ENCODE peak calls at places on chromosomes 13 and 19, in five cellular contexts. One of them, this sample, is unnamed.

GRCh38 chr19:13051581-13052165 is 51.0 kb downstream of the LYL1 start:
- DNase-seq in neural progenitor cell: peak; percentile 99
- DNase-seq in GM23248: peak; percentile 48
- DNase-seq in thoracic aorta: no peak
- DNase-seq in left lung: peak; percentile 83
- DNase-seq in this sample: peak; percentile 34

GRCh38 chr13:109151696-109152095 is 522.3 kb downstream of the MYO16 start:
- DNase-seq in neural progenitor cell: no peak
- DNase-seq in GM23248: no peak
- DNase-seq in thoracic aorta: no peak
- DNase-seq in left lung: no peak
- DNase-seq in this sample: no peak

GRCh38 chr13:40993987-40994386 is 25.1 kb downstream of the ELF1 start:
- DNase-seq in neural progenitor cell: no peak
- DNase-seq in GM23248: no peak
- DNase-seq in thoracic aorta: no peak
- DNase-seq in left lung: no peak
- DNase-seq in this sample: no peak

GRCh38 chr19:14048439-14049153 is 13.3 kb downstream of the PALM3 start:
- DNase-seq in neural progenitor cell: peak; percentile 56
- DNase-seq in GM23248: peak; percentile 48
- DNase-seq in thoracic aorta: no peak
- DNase-seq in left lung: no peak
- DNase-seq in this sample: peak; percentile 49

GRCh38 chr13:49214917-49215376 is 5.2 kb upstream of the MLNR start:
- DNase-seq in neural progenitor cell: no peak
- DNase-seq in GM23248: peak; percentile 24
- DNase-seq in thoracic aorta: no peak
- DNase-seq in left lung: peak; percentile 68
- DNase-seq in this sample: no peak

GRCh38 chr13:50509771-50510441 is 333.6 kb downstream of the DLEU7 start:
- DNase-seq in neural progenitor cell: no peak
- DNase-seq in GM23248: peak; percentile 27
- DNase-seq in thoracic aorta: no peak
- DNase-seq in left lung: no peak
- DNase-seq in this sample: no peak

GRCh38 chr19:17948967-17949930 is 16.4 kb downstream of the CCDC124 start:
- DNase-seq in neural progenitor cell: peak; percentile 43
- DNase-seq in GM23248: no peak
- DNase-seq in thoracic aorta: no peak
- DNase-seq in left lung: no peak
- DNase-seq in this sample: no peak

GRCh38 chr13:45339867-45340266 is 1.1 kb downstream of the TPT1 start:
- DNase-seq in neural progenitor cell: no peak
- DNase-seq in GM23248: peak; percentile 20
- DNase-seq in thoracic aorta: no peak
- DNase-seq in left lung: no peak
- DNase-seq in this sample: no peak

GRCh38 chr13:93730780-93731179 is 504.2 kb downstream of the GPC6 start:
- DNase-seq in neural progenitor cell: no peak
- DNase-seq in GM23248: no peak
- DNase-seq in thoracic aorta: no peak
- DNase-seq in left lung: no peak
- DNase-seq in this sample: peak; percentile 35

GRCh38 chr13:44440046-44440608 is 66.5 kb downstream of the SERP2 start:
- DNase-seq in neural progenitor cell: no peak
- DNase-seq in GM23248: no peak
- DNase-seq in thoracic aorta: no peak
- DNase-seq in left lung: no peak
- DNase-seq in this sample: no peak

GRCh38 chr13:40164137-40164536 is 502.3 kb downstream of the FOXO1 start:
- DNase-seq in neural progenitor cell: no peak
- DNase-seq in GM23248: peak; percentile 71
- DNase-seq in thoracic aorta: no peak
- DNase-seq in left lung: no peak
- DNase-seq in this sample: no peak

GRCh38 chr19:21463449-21464105 is 41.8 kb upstream of the ZNF429 start:
- DNase-seq in neural progenitor cell: peak; percentile 90
- DNase-seq in GM23248: no peak
- DNase-seq in thoracic aorta: no peak
- DNase-seq in left lung: peak; percentile 53
- DNase-seq in this sample: no peak

GRCh38 chr19:12834976-12835757 is 788 bp upstream of the RTBDN start:
- DNase-seq in neural progenitor cell: peak; percentile 57
- DNase-seq in GM23248: peak; percentile 70
- DNase-seq in thoracic aorta: no peak
- DNase-seq in left lung: no peak
- DNase-seq in this sample: peak; percentile 42

GRCh38 chr13:24263652-24264051 is 45.7 kb upstream of the C1QTNF9 start:
- DNase-seq in neural progenitor cell: no peak
- DNase-seq in GM23248: peak; percentile 26
- DNase-seq in thoracic aorta: no peak
- DNase-seq in left lung: no peak
- DNase-seq in this sample: peak; percentile 66

GRCh38 chr19:39303373-39304184 is 7.4 kb downstream of the IFNL1 start:
- DNase-seq in neural progenitor cell: peak; percentile 31
- DNase-seq in GM23248: no peak
- DNase-seq in thoracic aorta: no peak
- DNase-seq in left lung: no peak
- DNase-seq in this sample: no peak
- H3K4me1 ChIP-seq in neural progenitor cell: peaks cover 12% of the 10 kb centered on the region
- H3K4me1 ChIP-seq in GM23248: no peaks in the 10 kb centered on the region
- H3K4me1 ChIP-seq in thoracic aorta: no peaks in the 10 kb centered on the region
- H3K4me1 ChIP-seq in left lung: no peaks in the 10 kb centered on the region
- H3K4me1 ChIP-seq in this sample: peaks cover 4% of the 10 kb centered on the region

DNA sequence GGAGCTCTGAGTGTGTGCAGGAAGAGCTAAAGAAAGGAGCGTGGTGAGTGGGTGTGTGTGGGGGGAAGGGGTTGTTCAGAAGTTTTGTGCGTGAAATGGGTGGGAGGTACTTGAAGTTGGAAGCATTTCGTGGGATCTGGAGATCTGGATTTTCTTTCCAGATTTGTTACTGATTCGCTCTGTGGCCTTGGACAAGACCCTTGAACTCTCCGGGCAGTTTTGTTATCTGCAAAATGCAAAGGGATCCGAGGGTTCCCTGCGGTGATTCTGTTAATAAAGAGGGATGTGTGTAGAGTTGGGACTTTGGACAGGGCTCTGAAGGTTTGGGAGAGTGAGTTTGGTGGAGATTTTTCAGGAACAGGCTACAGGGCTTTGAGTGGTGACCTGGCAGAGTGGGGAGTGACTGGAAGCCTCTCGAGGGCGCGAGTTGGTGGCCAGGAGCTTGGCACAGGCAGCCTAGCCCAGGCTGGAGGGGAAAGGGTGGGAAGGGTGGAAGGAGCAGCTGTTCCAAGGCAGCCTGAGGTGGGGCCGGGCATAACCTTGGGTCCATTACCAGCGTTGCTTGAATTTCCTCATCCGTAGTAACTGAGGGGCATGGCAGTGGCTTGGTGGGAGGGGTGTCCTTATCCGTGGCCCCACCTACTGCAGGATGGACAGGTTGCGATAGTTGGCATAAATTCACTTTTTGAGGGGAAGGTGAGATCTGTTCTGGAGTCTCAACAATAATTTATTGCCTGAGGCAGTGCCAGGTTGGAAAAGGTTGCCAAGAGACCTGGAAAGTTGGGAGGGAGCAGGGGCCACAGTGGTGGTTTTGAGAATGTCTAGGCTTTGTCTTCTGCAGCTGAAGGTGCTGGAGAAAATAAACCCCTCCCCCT is 2.1 kb downstream of the ACTN4 start:
- DNase-seq in neural progenitor cell: no peak
- DNase-seq in GM23248: peak; percentile 49
- DNase-seq in thoracic aorta: no peak
- DNase-seq in left lung: peak; percentile 48
- DNase-seq in this sample: peak; percentile 46
- H3K4me1 ChIP-seq in neural progenitor cell: peaks cover 36% of the 10 kb centered on the region
- H3K4me1 ChIP-seq in GM23248: peaks cover 43% of the 10 kb centered on the region
- H3K4me1 ChIP-seq in thoracic aorta: peaks cover 29% of the 10 kb centered on the region
- H3K4me1 ChIP-seq in left lung: peaks cover 51% of the 10 kb centered on the region
- H3K4me1 ChIP-seq in this sample: peaks cover 49% of the 10 kb centered on the region

GRCh38 chr19:2048104-2048958 is 2.7 kb downstream of the MKNK2 start:
- DNase-seq in neural progenitor cell: no peak
- DNase-seq in GM23248: no peak
- DNase-seq in thoracic aorta: no peak
- DNase-seq in left lung: no peak
- DNase-seq in this sample: no peak
- H3K4me1 ChIP-seq in neural progenitor cell: no peaks in the 10 kb centered on the region
- H3K4me1 ChIP-seq in GM23248: peaks cover 18% of the 10 kb centered on the region
- H3K4me1 ChIP-seq in thoracic aorta: peaks cover 28% of the 10 kb centered on the region
- H3K4me1 ChIP-seq in left lung: peaks cover 50% of the 10 kb centered on the region
- H3K4me1 ChIP-seq in this sample: peaks cover 61% of the 10 kb centered on the region

DNA sequence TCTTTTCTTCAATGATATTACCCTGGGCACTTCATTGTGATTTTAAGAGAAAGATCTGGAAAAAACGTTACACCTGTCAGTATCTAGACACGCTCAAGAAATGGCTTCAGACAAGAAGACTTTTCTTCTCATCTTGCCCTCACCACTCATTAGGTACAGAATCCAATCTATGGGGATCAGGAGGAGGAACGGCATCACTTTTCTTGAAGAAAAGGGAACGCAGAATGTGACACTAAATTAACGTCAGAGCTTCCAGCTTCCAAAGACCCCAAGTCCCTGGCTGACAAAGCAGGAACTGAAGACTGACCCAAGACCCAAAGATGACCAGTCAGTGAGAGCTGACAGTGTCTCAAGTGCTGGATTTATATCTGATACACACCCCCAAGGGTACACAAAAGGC is 48.2 kb downstream of the BRD4 start:
- DNase-seq in neural progenitor cell: no peak
- DNase-seq in GM23248: no peak
- DNase-seq in thoracic aorta: no peak
- DNase-seq in left lung: no peak
- DNase-seq in this sample: no peak
- H3K4me1 ChIP-seq in neural progenitor cell: peaks cover 60% of the 10 kb centered on the region
- H3K4me1 ChIP-seq in GM23248: peaks cover 76% of the 10 kb centered on the region
- H3K4me1 ChIP-seq in thoracic aorta: peaks cover 96% of the 10 kb centered on the region
- H3K4me1 ChIP-seq in left lung: peaks cover 79% of the 10 kb centered on the region
- H3K4me1 ChIP-seq in this sample: peaks cover 76% of the 10 kb centered on the region

GRCh38 chr13:102897371-102898138 is 51.7 kb downstream of the ERCC5 start:
- DNase-seq in neural progenitor cell: no peak
- DNase-seq in GM23248: no peak
- DNase-seq in thoracic aorta: no peak
- DNase-seq in left lung: no peak
- DNase-seq in this sample: no peak
- H3K4me1 ChIP-seq in neural progenitor cell: no peaks in the 10 kb centered on the region
- H3K4me1 ChIP-seq in GM23248: peaks cover 6% of the 10 kb centered on the region
- H3K4me1 ChIP-seq in thoracic aorta: no peaks in the 10 kb centered on the region
- H3K4me1 ChIP-seq in left lung: no peaks in the 10 kb centered on the region
- H3K4me1 ChIP-seq in this sample: no peaks in the 10 kb centered on the region

GRCh38 chr19:35513975-35514809 is 743 bp upstream of the DMKN start:
- DNase-seq in neural progenitor cell: peak; percentile 27
- DNase-seq in GM23248: peak; percentile 86
- DNase-seq in thoracic aorta: no peak
- DNase-seq in left lung: no peak
- DNase-seq in this sample: peak; percentile 18
- H3K4me1 ChIP-seq in neural progenitor cell: peaks cover 4% of the 10 kb centered on the region
- H3K4me1 ChIP-seq in GM23248: peaks cover 29% of the 10 kb centered on the region
- H3K4me1 ChIP-seq in thoracic aorta: peaks cover 6% of the 10 kb centered on the region
- H3K4me1 ChIP-seq in left lung: no peaks in the 10 kb centered on the region
- H3K4me1 ChIP-seq in this sample: peaks cover 32% of the 10 kb centered on the region

GRCh38 chr19:10517760-10518443 is 655 bp upstream of the S1PR5 start:
- DNase-seq in neural progenitor cell: peak; percentile 39
- DNase-seq in GM23248: peak; percentile 62
- DNase-seq in thoracic aorta: no peak
- DNase-seq in left lung: no peak
- DNase-seq in this sample: peak; percentile 61

GRCh38 chr19:10517361-10517759 is at the start of gene S1PR5:
- DNase-seq in neural progenitor cell: peak; percentile 54
- DNase-seq in GM23248: peak; percentile 54
- DNase-seq in thoracic aorta: no peak
- DNase-seq in left lung: no peak
- DNase-seq in this sample: peak; percentile 76

GRCh38 chr19:10516671-10517286 is 468 bp downstream of the S1PR5 start:
- DNase-seq in neural progenitor cell: no peak
- DNase-seq in GM23248: peak; percentile 48
- DNase-seq in thoracic aorta: no peak
- DNase-seq in left lung: no peak
- DNase-seq in this sample: peak; percentile 56

GRCh38 chr19:10519421-10519820 is 2.2 kb upstream of the S1PR5 start:
- DNase-seq in neural progenitor cell: no peak
- DNase-seq in GM23248: no peak
- DNase-seq in thoracic aorta: no peak
- DNase-seq in left lung: no peak
- DNase-seq in this sample: no peak

GRCh38 chr19:10518444-10519361 is 1.5 kb upstream of the S1PR5 start:
- DNase-seq in neural progenitor cell: peak; percentile 23
- DNase-seq in GM23248: no peak
- DNase-seq in thoracic aorta: no peak
- DNase-seq in left lung: no peak
- DNase-seq in this sample: no peak
- H3K4me1 ChIP-seq in neural progenitor cell: peaks cover 21% of the 10 kb centered on the region
- H3K4me1 ChIP-seq in GM23248: no peaks in the 10 kb centered on the region
- H3K4me1 ChIP-seq in thoracic aorta: peaks cover 5% of the 10 kb centered on the region
- H3K4me1 ChIP-seq in left lung: peaks cover 11% of the 10 kb centered on the region
- H3K4me1 ChIP-seq in this sample: peaks cover 11% of the 10 kb centered on the region

DNA sequence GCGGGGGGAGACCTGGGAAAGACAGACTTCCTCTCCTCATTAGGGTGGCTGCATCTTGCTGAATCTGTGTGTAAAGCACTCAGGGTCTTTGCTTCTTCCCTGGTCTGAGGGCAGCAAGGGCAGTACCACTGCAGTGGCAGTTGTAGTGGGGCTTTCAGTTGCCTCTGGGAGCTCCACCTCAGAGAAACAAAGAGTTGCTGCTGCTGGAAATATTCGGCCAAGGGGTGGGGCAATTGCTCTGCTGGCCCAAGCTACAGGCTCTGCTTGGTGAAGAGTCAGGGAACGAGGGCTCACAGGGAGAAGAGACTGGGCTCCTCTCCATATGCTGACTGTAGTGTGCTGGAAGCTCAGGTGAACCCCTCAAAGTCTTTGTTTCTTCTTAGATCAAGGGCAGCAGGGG is 52.5 kb downstream of the POSTN start:
- DNase-seq in neural progenitor cell: no peak
- DNase-seq in GM23248: no peak
- DNase-seq in thoracic aorta: no peak
- DNase-seq in left lung: no peak
- DNase-seq in this sample: no peak
- H3K4me1 ChIP-seq in neural progenitor cell: no peaks in the 10 kb centered on the region
- H3K4me1 ChIP-seq in GM23248: peaks cover under 1% of the 10 kb centered on the region
- H3K4me1 ChIP-seq in thoracic aorta: no peaks in the 10 kb centered on the region
- H3K4me1 ChIP-seq in left lung: no peaks in the 10 kb centered on the region
- H3K4me1 ChIP-seq in this sample: peaks cover 3% of the 10 kb centered on the region

GRCh38 chr13:62512194-62513141 is 1096.8 kb upstream of the PCDH20 start:
- DNase-seq in neural progenitor cell: peak; percentile 69
- DNase-seq in GM23248: peak; percentile 46
- DNase-seq in thoracic aorta: no peak
- DNase-seq in left lung: no peak
- DNase-seq in this sample: peak; percentile 23
- H3K4me1 ChIP-seq in neural progenitor cell: no peaks in the 10 kb centered on the region
- H3K4me1 ChIP-seq in GM23248: no peaks in the 10 kb centered on the region
- H3K4me1 ChIP-seq in thoracic aorta: no peaks in the 10 kb centered on the region
- H3K4me1 ChIP-seq in left lung: no peaks in the 10 kb centered on the region
- H3K4me1 ChIP-seq in this sample: no peaks in the 10 kb centered on the region

GRCh38 chr19:41883463-41883820 is 458 bp downstream of the ARHGEF1 start:
- DNase-seq in neural progenitor cell: peak; percentile 19
- DNase-seq in GM23248: peak; percentile 48
- DNase-seq in thoracic aorta: no peak
- DNase-seq in left lung: no peak
- DNase-seq in this sample: peak; percentile 18
- H3K4me1 ChIP-seq in neural progenitor cell: peaks cover 6% of the 10 kb centered on the region
- H3K4me1 ChIP-seq in GM23248: peaks cover 11% of the 10 kb centered on the region
- H3K4me1 ChIP-seq in thoracic aorta: peaks cover 7% of the 10 kb centered on the region
- H3K4me1 ChIP-seq in left lung: peaks cover 24% of the 10 kb centered on the region
- H3K4me1 ChIP-seq in this sample: peaks cover 17% of the 10 kb centered on the region